ENCODE peak calls at places on chromosome 2, in eight cellular contexts. One of them, this sample, is unnamed.

GRCh38 chr2:159118115-159118858 is 149.8 kb downstream of the TANC1 start:
- DNase-seq in NB4: peak; percentile 86
- DNase-seq in brain microvascular endothelial cell: peak; percentile 92
- DNase-seq in foreskin fibroblast: peak; percentile 94
- DNase-seq in mesothelial cell of epicardium: peak; percentile 72
- DNase-seq in stomach: peak; percentile 89
- DNase-seq in IMR-90: peak; percentile 88
- DNase-seq in WTC11: peak; percentile 91
- DNase-seq in this sample: peak; percentile 88

GRCh38 chr2:28972778-28973335 is 8.2 kb upstream of the TOGARAM2 start:
- DNase-seq in NB4: no peak
- DNase-seq in brain microvascular endothelial cell: no peak
- DNase-seq in foreskin fibroblast: no peak
- DNase-seq in mesothelial cell of epicardium: no peak
- DNase-seq in stomach: no peak
- DNase-seq in IMR-90: no peak
- DNase-seq in WTC11: no peak
- DNase-seq in this sample: no peak

GRCh38 chr2:141941224-141941714 is 189.5 kb downstream of the LRP1B start:
- DNase-seq in NB4: no peak
- DNase-seq in brain microvascular endothelial cell: no peak
- DNase-seq in foreskin fibroblast: no peak
- DNase-seq in mesothelial cell of epicardium: no peak
- DNase-seq in stomach: no peak
- DNase-seq in IMR-90: no peak
- DNase-seq in WTC11: no peak
- DNase-seq in this sample: no peak

GRCh38 chr2:147886136-147886535 is 41.3 kb downstream of the ACVR2A start:
- DNase-seq in NB4: no peak
- DNase-seq in brain microvascular endothelial cell: no peak
- DNase-seq in foreskin fibroblast: no peak
- DNase-seq in mesothelial cell of epicardium: no peak
- DNase-seq in stomach: no peak
- DNase-seq in IMR-90: no peak
- DNase-seq in WTC11: no peak
- DNase-seq in this sample: no peak

GRCh38 chr2:32436150-32436549 is 79.3 kb downstream of the BIRC6 start:
- DNase-seq in NB4: peak; percentile 34
- DNase-seq in brain microvascular endothelial cell: peak; percentile 6
- DNase-seq in foreskin fibroblast: peak; percentile 27
- DNase-seq in mesothelial cell of epicardium: no peak
- DNase-seq in stomach: no peak
- DNase-seq in IMR-90: peak; percentile 36
- DNase-seq in WTC11: no peak
- DNase-seq in this sample: no peak

GRCh38 chr2:197309369-197310231 is 980 bp downstream of the ANKRD44 start:
- DNase-seq in NB4: peak; percentile 79
- DNase-seq in brain microvascular endothelial cell: no peak
- DNase-seq in foreskin fibroblast: peak; percentile 27
- DNase-seq in mesothelial cell of epicardium: no peak
- DNase-seq in stomach: peak; percentile 41
- DNase-seq in IMR-90: no peak
- DNase-seq in WTC11: peak; percentile 34
- DNase-seq in this sample: no peak

GRCh38 chr2:30358822-30359221 is 88.2 kb upstream of the LCLAT1 start:
- DNase-seq in NB4: no peak
- DNase-seq in brain microvascular endothelial cell: no peak
- DNase-seq in foreskin fibroblast: peak; percentile 24
- DNase-seq in mesothelial cell of epicardium: no peak
- DNase-seq in stomach: no peak
- DNase-seq in IMR-90: peak; percentile 43
- DNase-seq in WTC11: no peak
- DNase-seq in this sample: no peak

GRCh38 chr2:205051417-205051816 is 506.1 kb downstream of the PARD3B start:
- DNase-seq in NB4: no peak
- DNase-seq in brain microvascular endothelial cell: no peak
- DNase-seq in foreskin fibroblast: peak; percentile 9
- DNase-seq in mesothelial cell of epicardium: no peak
- DNase-seq in stomach: no peak
- DNase-seq in IMR-90: no peak
- DNase-seq in WTC11: no peak
- DNase-seq in this sample: no peak

GRCh38 chr2:85748039-85748438 is 5.8 kb upstream of the ATOH8 start:
- DNase-seq in NB4: peak; percentile 42
- DNase-seq in brain microvascular endothelial cell: no peak
- DNase-seq in foreskin fibroblast: no peak
- DNase-seq in mesothelial cell of epicardium: no peak
- DNase-seq in stomach: no peak
- DNase-seq in IMR-90: no peak
- DNase-seq in WTC11: no peak
- DNase-seq in this sample: no peak

GRCh38 chr2:85747441-85747840 is 6.3 kb upstream of the ATOH8 start:
- DNase-seq in NB4: no peak
- DNase-seq in brain microvascular endothelial cell: no peak
- DNase-seq in foreskin fibroblast: no peak
- DNase-seq in mesothelial cell of epicardium: no peak
- DNase-seq in stomach: no peak
- DNase-seq in IMR-90: no peak
- DNase-seq in WTC11: no peak
- DNase-seq in this sample: no peak

GRCh38 chr2:85751300-85751575 is 2.6 kb upstream of the ATOH8 start:
- DNase-seq in NB4: no peak
- DNase-seq in brain microvascular endothelial cell: no peak
- DNase-seq in foreskin fibroblast: no peak
- DNase-seq in mesothelial cell of epicardium: no peak
- DNase-seq in stomach: no peak
- DNase-seq in IMR-90: no peak
- DNase-seq in WTC11: no peak
- DNase-seq in this sample: no peak

GRCh38 chr2:85750509-85751299 is 3.1 kb upstream of the ATOH8 start:
- DNase-seq in NB4: peak; percentile 82
- DNase-seq in brain microvascular endothelial cell: peak; percentile 49
- DNase-seq in foreskin fibroblast: peak; percentile 81
- DNase-seq in mesothelial cell of epicardium: no peak
- DNase-seq in stomach: peak; percentile 81
- DNase-seq in IMR-90: peak; percentile 58
- DNase-seq in WTC11: peak; percentile 83
- DNase-seq in this sample: no peak

DNA sequence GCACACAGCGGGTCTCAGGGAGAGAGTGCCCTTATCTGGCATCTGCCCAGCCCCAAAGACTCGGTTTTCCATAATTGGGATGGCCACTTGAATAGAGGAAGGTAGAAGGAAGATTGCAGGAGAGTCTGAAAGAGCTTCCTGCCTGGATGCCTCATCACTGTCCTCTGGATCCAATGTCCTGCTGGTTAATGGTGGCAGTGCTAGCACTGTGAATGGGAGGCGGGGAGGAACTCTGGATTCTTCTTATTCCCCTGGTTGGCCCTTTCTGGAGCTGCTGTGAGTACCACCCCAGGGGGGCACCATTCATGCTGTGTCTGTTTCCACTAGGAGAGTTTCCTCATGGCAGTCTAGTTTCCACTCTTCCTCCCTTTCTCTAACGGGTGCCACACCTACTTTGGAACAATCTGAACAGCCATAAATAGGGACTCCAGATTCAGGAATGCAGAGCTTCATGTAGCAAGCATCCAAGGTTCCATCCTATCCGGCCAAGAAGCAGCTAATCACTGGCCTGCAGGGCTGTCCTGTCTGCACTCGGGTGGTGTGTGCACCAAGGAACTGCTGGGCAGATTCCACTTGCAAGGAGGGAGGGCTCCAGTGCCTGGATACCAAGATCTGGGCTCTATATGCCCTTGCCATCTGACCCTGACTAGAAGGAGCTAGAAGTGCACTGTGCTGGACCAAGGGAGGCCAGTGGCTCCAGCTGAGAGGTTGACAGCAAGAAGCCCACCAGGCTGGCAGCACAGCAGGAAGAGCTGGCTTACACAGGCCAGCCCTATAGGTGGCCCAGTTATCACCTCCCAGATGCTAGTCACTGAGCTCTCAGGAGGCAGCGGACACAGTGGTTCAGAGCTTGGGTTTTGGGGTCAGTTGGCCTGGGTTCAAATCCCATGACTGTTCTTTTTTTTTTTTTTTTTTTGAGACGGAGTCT is 4.6 kb upstream of the ATOH8 start:
- DNase-seq in NB4: no peak
- DNase-seq in brain microvascular endothelial cell: no peak
- DNase-seq in foreskin fibroblast: peak; percentile 71
- DNase-seq in mesothelial cell of epicardium: no peak
- DNase-seq in stomach: no peak
- DNase-seq in IMR-90: no peak
- DNase-seq in WTC11: no peak
- DNase-seq in this sample: no peak
- TF ChIP-seq CTCF in NB4: no peak
- TF ChIP-seq CTCF in brain microvascular endothelial cell: peak; percentile 28
- TF ChIP-seq CTCF in foreskin fibroblast: no peak
- TF ChIP-seq CTCF in mesothelial cell of epicardium: no peak
- TF ChIP-seq CTCF in stomach: no peak
- TF ChIP-seq CTCF in IMR-90: no peak
- TF ChIP-seq CTCF in WTC11: no peak
- TF ChIP-seq CTCF in this sample: no peak

GRCh38 chr2:20421336-20421987 is 25.4 kb upstream of the RHOB start:
- DNase-seq in NB4: no peak
- DNase-seq in brain microvascular endothelial cell: no peak
- DNase-seq in foreskin fibroblast: no peak
- DNase-seq in mesothelial cell of epicardium: no peak
- DNase-seq in stomach: no peak
- DNase-seq in IMR-90: no peak
- DNase-seq in WTC11: no peak
- DNase-seq in this sample: no peak

GRCh38 chr2:20423376-20423775 is 23.5 kb upstream of the RHOB start:
- DNase-seq in NB4: no peak
- DNase-seq in brain microvascular endothelial cell: no peak
- DNase-seq in foreskin fibroblast: peak; percentile 36
- DNase-seq in mesothelial cell of epicardium: no peak
- DNase-seq in stomach: no peak
- DNase-seq in IMR-90: no peak
- DNase-seq in WTC11: no peak
- DNase-seq in this sample: no peak

GRCh38 chr2:20423847-20424246 is 23.0 kb upstream of the RHOB start:
- DNase-seq in NB4: no peak
- DNase-seq in brain microvascular endothelial cell: no peak
- DNase-seq in foreskin fibroblast: no peak
- DNase-seq in mesothelial cell of epicardium: no peak
- DNase-seq in stomach: no peak
- DNase-seq in IMR-90: no peak
- DNase-seq in WTC11: no peak
- DNase-seq in this sample: no peak

GRCh38 chr2:20421988-20422678 is 24.7 kb upstream of the RHOB start:
- DNase-seq in NB4: no peak
- DNase-seq in brain microvascular endothelial cell: peak; percentile 46
- DNase-seq in foreskin fibroblast: peak; percentile 97
- DNase-seq in mesothelial cell of epicardium: no peak
- DNase-seq in stomach: peak; percentile 98
- DNase-seq in IMR-90: peak; percentile 82
- DNase-seq in WTC11: no peak
- DNase-seq in this sample: no peak

DNA sequence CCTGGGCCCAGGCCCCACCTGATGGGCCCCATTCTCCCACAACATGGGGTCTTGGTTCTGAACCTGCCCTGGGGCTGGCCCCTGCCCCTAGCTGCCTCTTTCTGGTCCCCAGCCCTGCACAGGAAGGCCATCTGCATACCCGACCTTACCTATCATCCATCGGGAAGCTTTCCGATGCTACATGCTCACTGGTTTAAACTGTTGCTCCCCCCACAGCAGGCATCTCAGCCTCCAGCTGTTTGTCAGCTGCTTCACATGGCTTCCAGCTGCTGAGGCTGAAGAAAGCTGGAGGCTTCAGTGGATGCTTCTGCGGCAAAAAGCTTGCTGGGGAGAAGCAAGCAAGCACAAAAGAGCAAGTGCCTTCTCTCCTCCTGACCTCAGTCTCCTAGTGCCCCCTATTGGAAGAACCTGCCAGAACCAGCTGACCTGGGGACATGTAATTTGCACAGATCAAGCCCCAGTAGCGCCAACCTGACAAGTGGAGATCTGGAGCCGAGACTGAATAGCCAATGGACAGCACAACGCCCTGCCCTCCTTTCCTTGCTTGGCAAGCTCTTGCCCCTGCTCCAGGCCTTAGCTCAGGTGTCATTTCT is 24.1 kb upstream of the RHOB start:
- DNase-seq in NB4: peak; percentile 67
- DNase-seq in brain microvascular endothelial cell: no peak
- DNase-seq in foreskin fibroblast: peak; percentile 88
- DNase-seq in mesothelial cell of epicardium: no peak
- DNase-seq in stomach: no peak
- DNase-seq in IMR-90: peak; percentile 51
- DNase-seq in WTC11: peak; percentile 44
- DNase-seq in this sample: no peak
- TF ChIP-seq CTCF in NB4: peak; percentile 61
- TF ChIP-seq CTCF in brain microvascular endothelial cell: peak; percentile 32
- TF ChIP-seq CTCF in foreskin fibroblast: peak; percentile 17
- TF ChIP-seq CTCF in mesothelial cell of epicardium: no peak
- TF ChIP-seq CTCF in stomach: no peak
- TF ChIP-seq CTCF in IMR-90: peak; percentile 22
- TF ChIP-seq CTCF in WTC11: peak; percentile 25
- TF ChIP-seq CTCF in this sample: peak; percentile 28

GRCh38 chr2:1601064-1601405 is 143.3 kb downstream of the PXDN start:
- DNase-seq in NB4: no peak
- DNase-seq in brain microvascular endothelial cell: no peak
- DNase-seq in foreskin fibroblast: peak; percentile 41
- DNase-seq in mesothelial cell of epicardium: no peak
- DNase-seq in stomach: no peak
- DNase-seq in IMR-90: no peak
- DNase-seq in WTC11: no peak
- DNase-seq in this sample: no peak
- TF ChIP-seq CTCF in NB4: no peak
- TF ChIP-seq CTCF in brain microvascular endothelial cell: no peak
- TF ChIP-seq CTCF in foreskin fibroblast: no peak
- TF ChIP-seq CTCF in mesothelial cell of epicardium: no peak
- TF ChIP-seq CTCF in stomach: no peak
- TF ChIP-seq CTCF in IMR-90: no peak
- TF ChIP-seq CTCF in WTC11: no peak
- TF ChIP-seq CTCF in this sample: no peak

GRCh38 chr2:201661366-201661765 is 18.1 kb upstream of the TMEM237 start:
- DNase-seq in NB4: peak; percentile 86
- DNase-seq in brain microvascular endothelial cell: no peak
- DNase-seq in foreskin fibroblast: no peak
- DNase-seq in mesothelial cell of epicardium: no peak
- DNase-seq in stomach: no peak
- DNase-seq in IMR-90: no peak
- DNase-seq in WTC11: no peak
- DNase-seq in this sample: no peak

GRCh38 chr2:201669865-201670264 is 26.6 kb upstream of the TMEM237 start:
- DNase-seq in NB4: no peak
- DNase-seq in brain microvascular endothelial cell: no peak
- DNase-seq in foreskin fibroblast: no peak
- DNase-seq in mesothelial cell of epicardium: no peak
- DNase-seq in stomach: no peak
- DNase-seq in IMR-90: no peak
- DNase-seq in WTC11: no peak
- DNase-seq in this sample: no peak

GRCh38 chr2:201668402-201668801 is 25.1 kb upstream of the TMEM237 start:
- DNase-seq in NB4: no peak
- DNase-seq in brain microvascular endothelial cell: no peak
- DNase-seq in foreskin fibroblast: no peak
- DNase-seq in mesothelial cell of epicardium: no peak
- DNase-seq in stomach: no peak
- DNase-seq in IMR-90: no peak
- DNase-seq in WTC11: no peak
- DNase-seq in this sample: no peak

GRCh38 chr2:201664334-201664733 is 21.0 kb upstream of the TMEM237 start:
- DNase-seq in NB4: no peak
- DNase-seq in brain microvascular endothelial cell: no peak
- DNase-seq in foreskin fibroblast: no peak
- DNase-seq in mesothelial cell of epicardium: no peak
- DNase-seq in stomach: no peak
- DNase-seq in IMR-90: no peak
- DNase-seq in WTC11: no peak
- DNase-seq in this sample: no peak

DNA sequence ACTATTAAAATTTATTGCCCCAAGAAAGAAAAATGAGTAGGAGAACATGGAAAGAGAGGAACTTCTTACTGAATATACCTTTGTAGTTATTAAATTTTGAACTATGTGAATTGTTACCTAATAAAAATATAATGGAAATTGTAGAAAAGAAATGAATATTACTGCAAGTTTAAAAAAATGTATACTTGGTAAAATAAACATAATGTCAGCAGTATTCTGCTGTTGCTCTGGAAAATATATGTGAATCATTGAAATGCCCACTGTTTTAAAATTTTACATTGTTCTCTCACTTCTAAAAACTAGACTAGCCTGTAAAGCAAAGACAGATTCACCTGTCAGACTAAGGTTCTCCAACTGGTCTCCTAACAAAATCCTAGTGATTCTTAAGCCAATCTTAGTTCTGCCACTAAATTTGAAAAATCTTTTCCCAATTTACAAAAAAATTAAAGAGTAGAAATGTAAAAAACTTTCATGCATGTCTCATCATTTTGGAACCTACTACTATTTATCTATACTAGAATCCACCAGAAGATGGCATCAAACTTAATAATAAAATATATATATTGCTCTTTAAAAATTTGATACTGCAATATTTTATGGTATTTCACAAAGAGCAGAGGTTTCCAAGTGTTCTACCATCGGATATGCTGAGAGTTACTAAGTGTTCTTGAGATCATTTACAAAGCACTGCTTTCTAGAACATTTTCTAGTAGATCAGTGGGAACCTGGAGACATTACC is 22.3 kb upstream of the TMEM237 start:
- DNase-seq in NB4: no peak
- DNase-seq in brain microvascular endothelial cell: no peak
- DNase-seq in foreskin fibroblast: no peak
- DNase-seq in mesothelial cell of epicardium: no peak
- DNase-seq in stomach: no peak
- DNase-seq in IMR-90: peak; percentile 16
- DNase-seq in WTC11: no peak
- DNase-seq in this sample: no peak
- TF ChIP-seq CTCF in NB4: no peak
- TF ChIP-seq CTCF in brain microvascular endothelial cell: no peak
- TF ChIP-seq CTCF in foreskin fibroblast: no peak
- TF ChIP-seq CTCF in mesothelial cell of epicardium: no peak
- TF ChIP-seq CTCF in stomach: no peak
- TF ChIP-seq CTCF in IMR-90: peak; percentile 0
- TF ChIP-seq CTCF in WTC11: no peak
- TF ChIP-seq CTCF in this sample: peak; percentile 24

This sample was measured in type B pancreatic cell.